ENCODE peak calls at places on chromosomes 7 and 10, in five cellular contexts. I is ovary, B is thoracic aorta, O is breast epithelium, G is cardiac muscle cell. K is an unnamed sample.

GRCh38 chr10:77386833-77387232 is 250.8 kb downstream of the KCNMA1 start:
- DNase-seq in O (no peak), G (no peak), B (no peak), I (no peak), K (no peak)

GRCh38 chr10:65235846-65236245 is 1690.0 kb upstream of the LRRTM3 start:
- DNase-seq in B (no peak), O (no peak), I (no peak), G (no peak), K (no peak)

GRCh38 chr7:130365511-130366441 is 14.5 kb upstream of the CPA1 start:
- DNase-seq in B (no peak), I (peak), G (no peak), O (no peak), K (no peak)

GRCh38 chr7:36838616-36839015 is 114.3 kb upstream of the AOAH start:
- DNase-seq in G (peak), B (no peak), I (no peak), O (no peak), K (no peak)

GRCh38 chr7:141012696-141013344 is 1.9 kb downstream of the MRPS33 start:
- DNase-seq in G (no peak), B (no peak), I (no peak), O (no peak), K (no peak)

GRCh38 chr7:1940402-1940786 is 270.3 kb downstream of the ELFN1 start:
- DNase-seq in G (no peak), I (no peak), O (no peak), B (no peak), K (no peak)

GRCh38 chr7:132654150-132654549 is 77.9 kb upstream of the PLXNA4 start:
- DNase-seq in G (no peak), B (no peak), I (no peak), O (no peak), K (no peak)

GRCh38 chr10:34598972-34599371 is 216.1 kb downstream of the PARD3 start:
- DNase-seq in G (no peak), B (no peak), I (no peak), O (no peak), K (no peak)

GRCh38 chr10:47421057-47421952 is 37.2 kb upstream of the ZNF488 start:
- DNase-seq in B (no peak), I (no peak), O (no peak), G (no peak), K (no peak)

GRCh38 chr10:66622050-66622449 is 303.8 kb upstream of the LRRTM3 start:
- DNase-seq in B (no peak), O (no peak), G (no peak), I (no peak), K (no peak)

GRCh38 chr10:3045471-3046209 is 21.7 kb upstream of the PFKP start:
- DNase-seq in O (no peak), I (peak), B (no peak), G (peak), K (no peak)

GRCh38 chr10:71460615-71461014 is 63.9 kb downstream of the CDH23 start:
- DNase-seq in G (no peak), B (no peak), O (no peak), I (no peak), K (no peak)

GRCh38 chr10:15150563-15150962 is 17.9 kb downstream of the NMT2 start:
- DNase-seq in I (no peak), O (no peak), G (no peak), B (no peak), K (no peak)

GRCh38 chr7:132767378-132767777 is 191.1 kb upstream of the PLXNA4 start:
- DNase-seq in O (no peak), I (no peak), G (no peak), B (no peak), K (no peak)

GRCh38 chr7:20442951-20443350 is 112.3 kb downstream of the ITGB8 start:
- DNase-seq in O (no peak), G (no peak), I (no peak), B (no peak), K (no peak)

GRCh38 chr10:103535595-103535994 is 42.1 kb downstream of the NEURL1 start:
- DNase-seq in G (no peak), B (no peak), O (peak), I (no peak), K (no peak)

GRCh38 chr10:37576154-37576553 is 281.3 kb downstream of the ZNF248 start:
- DNase-seq in I (no peak), B (no peak), O (no peak), G (no peak), K (no peak)

GRCh38 chr10:73186266-73186665 is 18.3 kb downstream of the FAM149B1 start:
- DNase-seq in G (no peak), B (no peak), I (no peak), O (no peak), K (no peak)

GRCh38 chr7:105794741-105795729 is 81.4 kb downstream of the ATXN7L1 start:
- DNase-seq in G (no peak), O (no peak), I (peak), B (no peak), K (no peak)

GRCh38 chr7:101402081-101402779 is 39.6 kb downstream of the COL26A1 start:
- DNase-seq in B (no peak), O (no peak), G (no peak), I (no peak), K (no peak)

GRCh38 chr10:8614054-8614565 is 559.6 kb downstream of the GATA3 start:
- DNase-seq in O (no peak), I (no peak), B (no peak), G (no peak), K (no peak)

GRCh38 chr7:39720586-39720985 is 97.2 kb downstream of the RALA start:
- DNase-seq in G (no peak), B (no peak), O (no peak), I (no peak), K (no peak)

GRCh38 chr10:110664483-110665420 is 20.6 kb downstream of the RBM20 start:
- DNase-seq in B (no peak), O (no peak), I (no peak), G (no peak), K (no peak)

GRCh38 chr7:99340659-99341058 is 15.0 kb downstream of the ARPC1A start:
- DNase-seq in O (no peak), G (no peak), B (no peak), I (no peak), K (no peak)

GRCh38 chr10:10977231-10977956 is 40.3 kb upstream of the CELF2 start:
- DNase-seq in O (no peak), I (peak), G (no peak), B (no peak), K (no peak)

GRCh38 chr10:10976652-10977051 is 41.0 kb upstream of the CELF2 start:
- DNase-seq in B (no peak), G (no peak), O (no peak), I (no peak), K (no peak)

GRCh38 chr10:10977978-10978377 is 39.7 kb upstream of the CELF2 start:
- DNase-seq in O (no peak), G (no peak), B (no peak), I (no peak), K (no peak)

GRCh38 chr10:10975647-10976046 is 42.0 kb upstream of the CELF2 start:
- DNase-seq in O (no peak), G (no peak), B (no peak), I (no peak), K (no peak)

DNA sequence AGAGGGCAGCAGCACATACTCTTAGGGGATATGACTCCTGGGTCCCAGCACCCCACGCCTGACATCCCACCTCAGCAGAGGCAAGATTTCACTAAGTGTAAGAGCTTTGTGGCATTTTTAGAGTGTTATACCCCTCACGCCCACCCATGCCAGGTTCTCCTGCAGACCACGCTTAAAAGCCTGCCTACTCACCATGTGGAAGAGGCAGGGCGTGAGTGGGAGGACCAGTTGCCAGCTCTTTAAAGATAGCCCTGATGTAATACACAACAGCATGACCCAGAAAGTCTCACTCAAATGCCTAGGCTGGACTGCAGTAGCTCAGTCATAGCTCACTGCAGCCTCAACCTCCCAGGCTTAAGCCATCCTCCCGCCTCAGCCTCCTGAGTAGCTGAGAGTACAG is 44.4 kb upstream of the CELF2 start:
- DNase-seq in G (no peak), B (no peak), O (no peak), I (no peak), K (no peak)
- TF ChIP-seq CTCF in G (no peak), B (no peak), O (no peak), I (no peak), K (no peak)

GRCh38 chr7:45890125-45890901 is 2.0 kb downstream of the IGFBP1 start:
- DNase-seq in I (no peak), O (no peak), G (no peak), B (no peak), K (no peak)

GRCh38 chr7:45888993-45889366 is 692 bp downstream of the IGFBP1 start:
- DNase-seq in B (no peak), G (no peak), O (no peak), I (no peak), K (no peak)

GRCh38 chr7:45889367-45890067 is 1.2 kb downstream of the IGFBP1 start:
- DNase-seq in I (no peak), O (no peak), G (no peak), B (no peak), K (no peak)

GRCh38 chr7:45886931-45887667 is 1.2 kb upstream of the IGFBP1 start:
- DNase-seq in B (no peak), O (no peak), I (no peak), G (no peak), K (no peak)

DNA sequence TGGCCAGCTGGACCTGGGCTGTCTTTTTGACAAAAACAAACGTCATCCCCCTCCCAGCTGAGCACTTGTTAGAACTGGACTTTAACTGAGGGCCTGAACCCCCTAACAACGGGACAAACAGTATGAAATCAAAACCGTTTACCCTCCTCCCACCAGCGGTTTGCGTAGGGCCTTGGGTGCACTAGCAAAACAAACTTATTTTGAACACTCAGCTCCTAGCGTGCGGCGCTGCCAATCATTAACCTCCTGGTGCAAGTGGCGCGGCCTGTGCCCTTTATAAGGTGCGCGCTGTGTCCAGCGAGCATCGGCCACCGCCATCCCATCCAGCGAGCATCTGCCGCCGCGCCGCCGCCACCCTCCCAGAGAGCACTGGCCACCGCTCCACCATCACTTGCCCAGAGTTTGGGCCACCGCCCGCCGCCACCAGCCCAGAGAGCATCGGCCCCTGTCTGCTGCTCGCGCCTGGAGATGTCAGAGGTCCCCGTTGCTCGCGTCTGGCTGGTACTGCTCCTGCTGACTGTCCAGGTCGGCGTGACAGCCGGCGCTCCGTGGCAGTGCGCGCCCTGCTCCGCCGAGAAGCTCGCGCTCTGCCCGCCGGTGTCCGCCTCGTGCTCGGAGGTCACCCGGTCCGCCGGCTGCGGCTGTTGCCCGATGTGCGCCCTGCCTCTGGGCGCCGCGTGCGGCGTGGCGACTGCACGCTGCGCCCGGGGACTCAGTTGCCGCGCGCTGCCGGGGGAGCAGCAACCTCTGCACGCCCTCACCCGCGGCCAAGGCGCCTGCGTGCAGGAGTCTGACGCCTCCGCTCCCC is at the start of gene IGFBP1:
- DNase-seq in G (peak), I (no peak), B (no peak), O (no peak), K (no peak)
- TF ChIP-seq CTCF in G (no peak), I (no peak), B (no peak), O (no peak), K (no peak)

DNA sequence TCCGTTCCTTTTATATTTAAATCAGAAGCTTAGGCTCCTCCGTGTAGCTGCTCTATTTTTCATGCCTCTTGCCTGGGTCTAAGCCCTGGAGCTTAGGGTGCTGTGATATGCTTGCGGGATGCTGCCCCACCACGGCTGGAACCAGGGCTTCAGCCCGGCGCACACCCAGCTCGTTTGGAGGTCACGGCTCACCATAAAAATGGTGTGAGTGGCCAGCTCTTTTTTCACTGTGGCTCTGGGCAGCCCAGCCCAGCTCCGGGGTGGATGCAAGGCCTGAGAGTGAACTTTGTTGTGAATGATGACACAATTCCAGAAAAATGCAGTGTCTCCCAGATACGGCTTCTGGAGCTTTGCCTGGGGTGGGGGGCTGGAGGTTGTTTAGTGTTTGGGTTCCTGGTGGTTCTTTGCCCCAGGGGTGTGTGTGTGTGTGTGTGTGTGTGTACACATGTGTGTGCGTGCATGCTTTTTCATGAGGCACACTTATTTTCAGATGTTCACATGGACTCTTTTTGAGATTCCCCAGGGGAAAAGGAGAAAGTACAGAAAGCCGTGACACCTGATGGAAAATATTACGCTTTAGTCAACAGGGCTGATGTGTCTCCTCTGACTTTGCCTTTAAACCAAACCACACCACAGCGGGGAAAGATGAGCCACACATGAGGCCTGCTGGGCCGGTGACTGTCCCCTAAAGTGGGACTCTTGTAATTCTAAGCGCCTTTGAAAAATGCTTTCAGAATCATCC is 46.2 kb downstream of the GRK5 start:
- DNase-seq in G (no peak), I (peak), B (peak), O (no peak), K (no peak)
- TF ChIP-seq CTCF in G (no peak), I (no peak), B (peak), O (peak), K (no peak)

GRCh38 chr7:74023037-74023436 is 4.9 kb upstream of the ELN start:
- DNase-seq in G (no peak), I (peak), B (peak), O (no peak), K (no peak)
- TF ChIP-seq CTCF in G (no peak), I (no peak), B (no peak), O (no peak), K (no peak)

GRCh38 chr7:49187543-49188268 is 263.4 kb downstream of the CDC14C start:
- DNase-seq in G (no peak), B (no peak), I (no peak), O (no peak), K (no peak)
- TF ChIP-seq CTCF in G (no peak), B (no peak), I (no peak), O (no peak), K (no peak)

DNA sequence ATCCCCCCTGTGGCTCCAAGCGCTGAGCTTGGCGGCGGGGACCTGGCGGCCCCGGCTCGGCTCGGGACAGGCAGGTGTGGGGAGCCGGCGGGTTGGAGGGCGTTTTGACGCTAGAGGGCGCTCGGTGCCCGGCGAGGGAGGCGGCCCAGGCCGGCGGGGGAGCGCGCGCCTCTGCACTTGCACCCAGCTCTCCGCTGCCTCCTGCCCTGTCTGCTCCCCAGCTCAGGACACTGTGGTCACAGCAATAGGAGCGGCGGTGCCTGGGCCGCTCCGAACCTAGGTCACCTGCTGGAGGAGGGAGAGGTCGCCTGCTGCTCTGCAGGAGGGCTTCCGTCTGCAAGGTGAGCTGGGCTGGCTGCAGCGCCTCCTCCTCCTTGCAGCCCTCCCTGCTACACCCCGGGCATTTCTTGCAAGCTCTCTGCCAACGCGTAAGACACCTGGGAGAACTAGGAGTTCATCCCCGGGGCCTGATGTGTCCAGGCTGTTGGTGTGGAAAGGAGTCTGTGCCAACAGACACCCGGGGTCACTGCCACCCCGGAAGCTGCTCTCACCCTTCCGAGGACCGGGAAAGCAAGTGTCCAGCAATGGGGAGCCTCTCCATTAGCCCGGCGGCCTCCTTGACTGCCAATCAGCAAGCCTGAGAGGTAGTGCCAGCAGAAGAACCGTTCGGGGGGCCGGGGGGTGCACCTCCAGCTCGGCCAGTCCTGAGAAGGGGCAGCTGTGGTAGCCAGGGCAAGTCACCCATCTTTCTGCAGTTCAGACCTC is 620.4 kb downstream of the GALNT17 start:
- DNase-seq in B (no peak), I (no peak), O (no peak), G (peak), K (no peak)
- TF ChIP-seq CTCF in B (peak), I (no peak), O (no peak), G (peak), K (no peak)

DNA sequence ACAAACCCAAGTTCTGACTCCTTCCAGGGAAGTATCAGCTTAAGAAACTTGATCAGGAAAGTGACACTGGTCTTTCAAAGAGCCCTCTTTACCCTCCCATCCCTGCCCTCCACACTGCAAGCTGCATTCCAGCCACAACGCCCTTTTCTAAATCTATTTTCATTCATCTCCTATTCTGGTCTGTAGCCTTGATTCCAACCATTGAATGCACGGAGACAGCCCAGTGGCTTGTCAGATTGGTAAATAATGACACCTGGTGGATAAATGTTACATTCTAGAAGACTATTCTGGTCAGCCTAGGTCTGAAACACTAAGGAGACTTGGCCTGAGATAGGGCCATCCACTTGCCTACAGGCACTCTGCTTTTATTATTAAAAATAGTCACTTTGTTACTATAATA is 20.9 kb downstream of the MORN4 start:
- DNase-seq in O (no peak), G (peak), B (no peak), I (no peak), K (no peak)
- TF ChIP-seq CTCF in O (peak), G (peak), B (peak), I (peak), K (peak)

GRCh38 chr7:80215734-80216133 is 81.1 kb downstream of the GNAI1 start:
- DNase-seq in G (no peak), O (no peak), I (no peak), B (no peak), K (no peak)

GRCh38 chr7:80218723-80219122 is 84.1 kb downstream of the GNAI1 start:
- DNase-seq in O (no peak), I (no peak), G (no peak), B (no peak), K (no peak)

GRCh38 chr7:80224416-80224815 is 89.8 kb downstream of the GNAI1 start:
- DNase-seq in G (no peak), B (no peak), I (no peak), O (no peak), K (no peak)

GRCh38 chr7:80216996-80217842 is 82.6 kb downstream of the GNAI1 start:
- DNase-seq in O (no peak), B (no peak), I (no peak), G (no peak), K (no peak)

GRCh38 chr7:80220022-80220421 is 85.4 kb downstream of the GNAI1 start:
- DNase-seq in G (no peak), O (no peak), B (no peak), I (no peak), K (no peak)
- TF ChIP-seq CTCF in G (no peak), O (no peak), B (no peak), I (no peak), K (no peak)

DNA sequence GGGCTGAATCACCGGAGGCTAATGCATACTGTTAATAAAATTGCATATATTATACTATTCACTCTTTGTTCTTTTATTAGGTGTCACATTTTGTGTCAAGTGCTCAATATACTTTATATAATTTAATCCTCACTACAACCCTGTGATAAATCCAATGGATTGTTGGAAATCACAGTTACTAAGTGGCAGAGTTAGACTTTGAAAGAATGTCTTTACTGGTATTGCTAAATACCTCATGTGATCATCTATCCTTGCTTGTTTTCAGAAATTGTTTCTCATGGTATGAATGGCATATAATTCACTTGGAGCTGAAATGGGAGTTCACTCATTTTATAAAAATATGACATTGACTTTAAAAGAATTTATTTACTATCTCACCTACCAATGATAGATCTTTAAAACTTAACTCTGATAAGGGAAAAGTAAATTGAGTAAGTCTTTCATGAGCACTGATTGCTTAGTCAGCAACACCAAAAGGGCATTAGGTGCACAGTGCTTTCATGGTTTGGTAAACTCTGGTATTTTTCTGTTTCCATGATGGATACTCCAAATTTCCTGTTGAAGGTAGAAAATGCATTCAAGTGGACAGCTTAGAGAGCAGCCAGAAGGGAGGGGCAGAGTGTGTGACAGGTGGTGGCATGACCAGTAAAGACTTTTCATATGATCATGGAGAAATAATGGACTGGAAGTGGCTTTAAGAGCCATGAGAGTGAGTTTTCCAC is 22.6 kb downstream of the ENKUR start:
- DNase-seq in O (no peak), I (no peak), B (no peak), G (no peak), K (no peak)
- TF ChIP-seq CTCF in O (no peak), I (no peak), B (no peak), G (no peak), K (no peak)

K was measured in omental fat pad.